ENCODE peak calls at places on chromosomes 3 and 15, in ten cellular contexts. M is CD4-positive, alpha-beta memory T cell; V is cardiac muscle cell; K is RWPE1; T is naive thymus-derived CD4-positive, alpha-beta T cell; Y is breast epithelium; G is astrocyte; I is brain microvascular endothelial cell; J is heart left ventricle; Z is effector memory CD4-positive, alpha-beta T cell. D is an unnamed sample.
A peak's percentile ranks its signal among the peaks of the same experiment; 100 is the strongest.

GRCh38 chr3:46664188-46664970 is 29.1 kb downstream of the ALS2CL start:
- DNase-seq in I (no peak), Z (no peak), Y (no peak), M (no peak), T (no peak), V (no peak), J (no peak), G (no peak), K (no peak), D (no peak)

GRCh38 chr15:99555089-99555488 is 10.7 kb upstream of the MEF2A start:
- DNase-seq in Z (no peak), T (no peak), K (no peak), M (no peak), Y (no peak), V (no peak), J (no peak), I (no peak), G (no peak), D (no peak)

GRCh38 chr15:74269362-74270035 is 33.4 kb downstream of the CCDC33 start:
- DNase-seq in J (no peak), T (no peak), Z (no peak), V (no peak), I (no peak), G (no peak), K (no peak), Y (no peak), M (no peak), D (no peak)

GRCh38 chr3:46184469-46184868 is 23.6 kb downstream of the CCR1 start:
- DNase-seq in M (no peak), J (no peak), V (no peak), K (peak; percentile 48), Z (no peak), T (no peak), Y (no peak), I (peak; percentile 64), G (peak; percentile 42), D (no peak)

GRCh38 chr3:42979044-42979962 is at the start of gene GASK1A:
- DNase-seq in Y (no peak), Z (no peak), K (peak; percentile 16), I (no peak), V (peak; percentile 60), T (peak; percentile 27), M (no peak), J (peak; percentile 66), G (no peak), D (no peak)

GRCh38 chr3:186471781-186472180 is 72.4 kb downstream of the CRYGS start:
- DNase-seq in M (no peak), J (no peak), Y (no peak), Z (no peak), G (no peak), V (no peak), T (no peak), K (no peak), I (no peak), D (no peak)

GRCh38 chr3:49015765-49016164 is 2.6 kb downstream of the DALRD3 start:
- DNase-seq in I (no peak), T (no peak), G (no peak), Z (no peak), K (no peak), M (no peak), J (no peak), Y (no peak), V (no peak), D (no peak)

GRCh38 chr15:77841376-77841775 is 208.7 kb upstream of the LINGO1 start:
- DNase-seq in K (no peak), V (no peak), G (no peak), M (no peak), Z (no peak), T (no peak), J (no peak), I (no peak), Y (no peak), D (no peak)

GRCh38 chr3:49673131-49673714 is 928 bp upstream of the APEH start:
- DNase-seq in J (peak; percentile 40), M (no peak), Y (no peak), K (peak; percentile 21), T (peak; percentile 8), V (peak; percentile 7), G (no peak), I (no peak), Z (no peak), D (no peak)

GRCh38 chr3:127114337-127115070 is 78.4 kb upstream of the PRR23E start:
- DNase-seq in K (no peak), J (no peak), I (no peak), V (no peak), Z (no peak), Y (no peak), T (no peak), G (no peak), M (no peak), D (no peak)

GRCh38 chr15:84840741-84841429 is 23.7 kb downstream of the ALPK3 start:
- DNase-seq in J (peak; percentile 91), M (no peak), V (peak; percentile 92), G (peak; percentile 57), K (no peak), I (no peak), Z (no peak), T (no peak), Y (peak; percentile 67), D (no peak)

GRCh38 chr15:99421172-99421656 is 144.6 kb upstream of the MEF2A start:
- DNase-seq in I (no peak), T (peak; percentile 83), J (no peak), Z (no peak), K (no peak), G (no peak), Y (no peak), M (no peak), V (no peak), D (no peak)

GRCh38 chr3:149566296-149566945 is 91.4 kb downstream of the WWTR1 start:
- DNase-seq in T (no peak), V (no peak), G (peak; percentile 71), Z (no peak), I (no peak), M (no peak), K (no peak), Y (no peak), J (no peak), D (no peak)

GRCh38 chr3:161371441-161372320 is at the start of gene SPTSSB:
- DNase-seq in G (no peak), T (peak; percentile 46), I (peak; percentile 2), J (peak; percentile 37), K (peak; percentile 57), M (peak; percentile 57), V (peak; percentile 56), Z (no peak), Y (peak; percentile 28), D (peak; percentile 59)

DNA sequence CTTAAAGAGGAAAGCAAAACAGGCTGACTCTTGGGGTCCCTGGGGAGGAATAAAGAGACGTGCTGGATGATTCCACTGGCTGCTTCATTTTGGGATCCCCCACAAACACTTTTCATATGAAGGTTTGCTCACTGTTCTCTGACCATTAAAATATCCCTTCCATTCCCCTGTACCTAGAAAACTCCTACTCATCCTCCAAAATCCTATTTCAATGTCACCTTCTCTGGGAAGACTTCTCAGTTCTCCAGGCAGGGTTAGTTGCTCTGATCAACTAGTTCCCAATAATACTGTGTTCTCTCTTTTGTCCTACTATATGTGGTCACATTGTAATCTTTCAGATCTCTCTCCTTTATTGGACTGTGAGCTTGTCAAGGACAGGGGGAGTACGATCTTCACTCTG is 19.0 kb downstream of the LARP6 start:
- DNase-seq in Y (no peak), Z (no peak), V (no peak), G (no peak), K (no peak), T (no peak), M (no peak), J (no peak), I (no peak), D (no peak)
- H3K27ac ChIP-seq in Y (no peak overlapping the region), Z (no peak overlapping the region), V (no peak overlapping the region), G (no peak overlapping the region), K (no peak overlapping the region), T (no peak overlapping the region), M (no peak overlapping the region), J (no peak overlapping the region), I (no peak overlapping the region), D (peak overlapping the region; percentile 11)

GRCh38 chr15:72786946-72787345 is 3.4 kb upstream of the ADPGK start:
- DNase-seq in Y (no peak), M (no peak), G (no peak), V (no peak), I (no peak), K (no peak), T (no peak), J (no peak), Z (no peak), D (no peak)
- H3K27ac ChIP-seq in Y (peak overlapping the region; percentile 94), M (peak overlapping the region; percentile 87), G (no peak overlapping the region), V (no peak overlapping the region), I (no peak overlapping the region), K (no peak overlapping the region), T (no peak overlapping the region), J (no peak overlapping the region), Z (peak overlapping the region; percentile 50), D (peak overlapping the region; percentile 98)

GRCh38 chr3:194485876-194486539 is 794 bp downstream of the ATP13A3 start:
- DNase-seq in T (peak; percentile 44), M (peak; percentile 69), J (peak; percentile 42), I (no peak), K (peak; percentile 21), Y (peak; percentile 31), Z (peak; percentile 43), V (peak; percentile 24), G (no peak), D (no peak)

GRCh38 chr3:194486540-194487288 is at the start of gene ATP13A3:
- DNase-seq in V (peak; percentile 93), Y (peak; percentile 85), K (peak; percentile 94), I (peak; percentile 70), Z (peak; percentile 87), T (peak; percentile 92), G (peak; percentile 77), J (peak; percentile 93), M (peak; percentile 92), D (peak; percentile 83)

GRCh38 chr3:194488007-194488742 is 1.4 kb upstream of the ATP13A3 start:
- DNase-seq in G (peak; percentile 61), Z (no peak), V (no peak), T (peak; percentile 31), J (no peak), K (peak; percentile 60), M (no peak), Y (no peak), I (no peak), D (no peak)

GRCh38 chr3:194485471-194485875 is 1.3 kb downstream of the ATP13A3 start:
- DNase-seq in Y (no peak), J (no peak), K (peak; percentile 53), Z (no peak), G (peak; percentile 59), V (no peak), I (no peak), T (peak; percentile 22), M (no peak), D (no peak)

GRCh38 chr3:194487289-194488006 is 646 bp upstream of the ATP13A3 start:
- DNase-seq in M (peak; percentile 54), T (no peak), J (peak; percentile 65), I (no peak), V (no peak), G (no peak), Y (no peak), Z (peak; percentile 2), K (no peak), D (no peak)
- H3K27ac ChIP-seq in M (peak overlapping the region; percentile 51), T (peak overlapping the region; percentile 48), J (peak overlapping the region; percentile 74), I (peak overlapping the region; percentile 83), V (no peak overlapping the region), G (peak overlapping the region; percentile 44), Y (peak overlapping the region; percentile 92), Z (peak overlapping the region; percentile 66), K (peak overlapping the region; percentile 90), D (no peak overlapping the region)

DNA sequence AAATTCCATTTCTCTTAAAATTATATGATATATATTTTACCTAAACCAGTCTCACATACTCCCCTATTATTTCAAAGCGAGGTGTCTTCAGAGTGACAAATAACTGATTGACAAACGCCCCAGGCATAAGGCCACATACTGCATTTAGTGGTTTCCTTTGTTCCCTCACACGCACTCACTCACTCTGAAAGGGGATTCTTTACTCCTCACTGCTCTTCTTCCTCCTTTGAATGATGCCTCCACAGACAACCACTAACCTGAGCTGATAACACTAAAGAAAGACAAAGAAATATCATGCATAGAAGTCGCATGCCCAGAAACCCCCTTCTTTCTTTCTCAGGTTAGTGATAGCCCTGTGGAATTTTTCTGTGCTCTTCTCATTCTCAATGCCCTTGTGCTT is 24.1 kb upstream of the BBX start:
- DNase-seq in J (no peak), T (no peak), K (no peak), M (no peak), I (no peak), Z (no peak), G (no peak), Y (no peak), V (no peak), D (no peak)
- H3K27ac ChIP-seq in J (no peak overlapping the region), T (no peak overlapping the region), K (no peak overlapping the region), M (no peak overlapping the region), I (no peak overlapping the region), Z (no peak overlapping the region), G (no peak overlapping the region), Y (no peak overlapping the region), V (no peak overlapping the region), D (no peak overlapping the region)